ENCODE peak calls at places on chromosomes 3 and 15, in five cellular contexts. T is Daoy, D is omental fat pad, O is DMS53, J is AG08396. R is an unnamed sample.

GRCh38 chr15:88391700-88392099 is 75.5 kb downstream of the MRPL46 start:
- DNase-seq in T (no peak), J (no peak), O (no peak), D (no peak), R (no peak)

GRCh38 chr3:120177907-120178306 is 83.7 kb upstream of the GSK3B start:
- DNase-seq in O (peak), T (peak), J (peak), D (no peak), R (peak)

GRCh38 chr15:52790941-52791751 is 1.0 kb upstream of the ONECUT1 start:
- DNase-seq in O (no peak), J (no peak), T (peak), D (no peak), R (no peak)

GRCh38 chr3:177930771-177931170 is 605.5 kb upstream of the KCNMB2 start:
- DNase-seq in D (no peak), T (no peak), J (no peak), O (no peak), R (no peak)

GRCh38 chr15:73573572-73573971 is 59.6 kb downstream of the NPTN start:
- DNase-seq in O (peak), D (no peak), J (no peak), T (no peak), R (no peak)

GRCh38 chr15:91855684-91856553 is 2.4 kb downstream of the SLCO3A1 start:
- DNase-seq in D (no peak), O (peak), T (peak), J (no peak), R (peak)

GRCh38 chr3:141797819-141798405 is 34.7 kb downstream of the GRK7 start:
- DNase-seq in O (no peak), T (no peak), D (no peak), J (no peak), R (no peak)

GRCh38 chr3:37198996-37199395 is 24.6 kb upstream of the LRRFIP2 start:
- DNase-seq in D (no peak), O (no peak), T (peak), J (no peak), R (no peak)

GRCh38 chr15:88543065-88543776 is 3.3 kb downstream of the DET1 start:
- DNase-seq in O (no peak), J (no peak), D (no peak), T (no peak), R (no peak)

GRCh38 chr3:70065666-70066253 is 66.2 kb downstream of the SAMMSON start:
- DNase-seq in D (no peak), T (no peak), O (peak), J (no peak), R (peak)

GRCh38 chr3:120432105-120432860 is 18.5 kb downstream of the FSTL1 start:
- DNase-seq in D (no peak), T (no peak), O (no peak), J (peak), R (peak)

GRCh38 chr3:157442729-157443128 is 6.1 kb downstream of the PTX3 start:
- DNase-seq in D (no peak), T (no peak), O (no peak), J (no peak), R (no peak)

GRCh38 chr15:73331501-73331900 is 37.3 kb downstream of the HCN4 start:
- DNase-seq in J (no peak), T (no peak), D (no peak), O (no peak), R (no peak)

GRCh38 chr3:133827136-133827535 is 21.5 kb downstream of the SRPRB start:
- DNase-seq in T (no peak), D (no peak), O (no peak), J (no peak), R (no peak)